ENCODE peak calls at places on chromosomes 7 and 10, in five cellular contexts. C is effector memory CD8-positive, alpha-beta T cell; U is cardiac septum; M is HFFc6; X is mucosa of gallbladder. P is an unnamed sample.

GRCh38 chr7:141012044-141012685 is 2.6 kb downstream of the MRPS33 start:
- DNase-seq in C (peak), U (no peak), M (peak), X (peak), P (no peak)

GRCh38 chr10:191703-192518 is 56.7 kb downstream of the ZMYND11 start:
- DNase-seq in C (no peak), U (no peak), M (peak), X (no peak), P (no peak)

GRCh38 chr7:12896316-12896715 is 208.9 kb downstream of the ARL4A start:
- DNase-seq in C (no peak), U (no peak), M (no peak), X (no peak), P (no peak)

GRCh38 chr10:43078986-43079273 is 2.1 kb downstream of the RET start:
- DNase-seq in C (no peak), U (no peak), M (no peak), X (no peak), P (no peak)

GRCh38 chr7:135771051-135771450 is 22.4 kb upstream of the FAM180A start:
- DNase-seq in C (no peak), U (no peak), M (no peak), X (no peak), P (no peak)

GRCh38 chr10:75417522-75417927 is 13.9 kb upstream of the LRMDA start:
- DNase-seq in C (no peak), U (no peak), M (no peak), X (no peak), P (peak)

GRCh38 chr10:89122431-89123066 is 84.6 kb downstream of the CH25H start:
- DNase-seq in C (no peak), U (no peak), M (no peak), X (no peak), P (no peak)

GRCh38 chr7:63900394-63901203 is 98.0 kb upstream of the ZNF722 start:
- DNase-seq in C (peak), U (peak), M (no peak), X (peak), P (no peak)

GRCh38 chr10:22911889-22912762 is 15.7 kb upstream of the ARMC3 start:
- DNase-seq in C (no peak), U (no peak), M (no peak), X (peak), P (no peak)

GRCh38 chr10:96047004-96047649 is 3.7 kb downstream of the CCNJ start:
- DNase-seq in C (no peak), U (no peak), M (no peak), X (no peak), P (no peak)

GRCh38 chr7:56175086-56175760 is 59.0 kb upstream of the NUPR2 start:
- DNase-seq in C (no peak), U (no peak), M (no peak), X (no peak), P (no peak)

GRCh38 chr7:141884544-141885227 is 31.5 kb upstream of the OR9A4 start:
- DNase-seq in C (no peak), U (no peak), M (no peak), X (no peak), P (no peak)

GRCh38 chr10:124952123-124952522 is 10.2 kb downstream of the ZRANB1 start:
- DNase-seq in C (no peak), U (no peak), M (no peak), X (no peak), P (no peak)

GRCh38 chr7:149573519-149573918 is 75.9 kb upstream of the ZNF746 start:
- DNase-seq in C (no peak), U (no peak), M (no peak), X (no peak), P (no peak)

GRCh38 chr7:98697083-98697482 is 80.0 kb downstream of the NPTX2 start:
- DNase-seq in C (no peak), U (no peak), M (no peak), X (no peak), P (no peak)

GRCh38 chr10:26950934-26951333 is 90.2 kb upstream of the ABI1 start:
- DNase-seq in C (no peak), U (no peak), M (no peak), X (no peak), P (no peak)

GRCh38 chr7:151745090-151745638 is 131.8 kb downstream of the PRKAG2 start:
- DNase-seq in C (no peak), U (peak), M (peak), X (peak), P (peak)

GRCh38 chr7:151889406-151890354 is 12.8 kb upstream of the PRKAG2 start:
- DNase-seq in C (no peak), U (no peak), M (no peak), X (no peak), P (no peak)

GRCh38 chr7:79789584-79790345 is 336.3 kb upstream of the MAGI2 start:
- DNase-seq in C (no peak), U (no peak), M (peak), X (no peak), P (no peak)

GRCh38 chr7:3174515-3175318 is 126.3 kb upstream of the SDK1 start:
- DNase-seq in C (no peak), U (no peak), M (no peak), X (no peak), P (no peak)

GRCh38 chr7:116122972-116123595 is 87.3 kb upstream of the TES start:
- DNase-seq in C (no peak), U (no peak), M (peak), X (no peak), P (no peak)

GRCh38 chr10:60335708-60336107 is 54.0 kb downstream of the ANK3 start:
- DNase-seq in C (no peak), U (no peak), M (peak), X (no peak), P (no peak)

GRCh38 chr10:132411561-132412253 is 14.7 kb downstream of the PWWP2B start:
- DNase-seq in C (no peak), U (no peak), M (no peak), X (no peak), P (no peak)

GRCh38 chr10:48493083-48493871 is 111.6 kb downstream of the ARHGAP22 start:
- DNase-seq in C (no peak), U (peak), M (no peak), X (no peak), P (peak)

GRCh38 chr7:3650844-3651243 is 349.8 kb downstream of the SDK1 start:
- DNase-seq in C (no peak), U (no peak), M (no peak), X (no peak), P (no peak)

GRCh38 chr7:7276151-7276550 is 93.8 kb downstream of the C1GALT1 start:
- DNase-seq in C (no peak), U (no peak), M (no peak), X (no peak), P (no peak)

GRCh38 chr10:126571203-126571602 is 99.3 kb downstream of the C10orf90 start:
- DNase-seq in C (no peak), U (no peak), M (no peak), X (no peak), P (no peak)

GRCh38 chr7:45922810-45923209 is 1.7 kb upstream of the IGFBP3 start:
- DNase-seq in C (no peak), U (no peak), M (no peak), X (no peak), P (no peak)

P was measured in RWPE2.